ENCODE peak calls at places on chromosomes 11 and 22, in nine cellular contexts. Q is A549, L is PC-3, O is hepatocyte, C is GM23248, J is IMR-90, M is SK-N-SH, B is neural progenitor cell, Z is mesenchymal stem cell. Y is an unnamed sample.
A peak's percentile ranks its signal among the peaks of the same experiment; 100 is the strongest.

GRCh38 chr22:37636186-37636948 is 3.1 kb upstream of the SH3BP1 start:
- DNase-seq in Q (no peak), L (no peak), O (no peak), C (peak; percentile 27), J (peak; percentile 75), M (no peak), B (no peak), Z (peak; percentile 91), Y (peak; percentile 83)

GRCh38 chr22:19291580-19292261 is at the start of gene CLTCL1:
- DNase-seq in Q (peak; percentile 59), L (peak; percentile 48), O (peak; percentile 94), C (peak; percentile 88), J (peak; percentile 58), M (peak; percentile 100), B (peak; percentile 96), Z (peak; percentile 72), Y (peak; percentile 98)

GRCh38 chr11:15006139-15006759 is 34.1 kb upstream of the CALCA start:
- DNase-seq in Q (no peak), L (peak; percentile 55), O (peak; percentile 45), C (peak; percentile 70), J (peak; percentile 46), M (peak; percentile 3), B (peak; percentile 26), Z (peak; percentile 61), Y (no peak)

GRCh38 chr22:29134448-29134847 is 61.6 kb downstream of the KREMEN1 start:
- DNase-seq in Q (no peak), L (no peak), O (no peak), C (no peak), J (no peak), M (no peak), B (no peak), Z (no peak), Y (no peak)

GRCh38 chr11:37978647-37979046 is 1380.6 kb upstream of the RAG2 start:
- DNase-seq in Q (no peak), L (no peak), O (no peak), C (no peak), J (no peak), M (no peak), B (no peak), Z (peak; percentile 52), Y (no peak)

GRCh38 chr11:123536690-123537437 is 106.8 kb downstream of the GRAMD1B start:
- DNase-seq in Q (no peak), L (peak; percentile 54), O (no peak), C (peak; percentile 52), J (no peak), M (no peak), B (peak; percentile 14), Z (peak; percentile 70), Y (no peak)

GRCh38 chr22:20354238-20354975 is 34.5 kb upstream of the DGCR6L start:
- DNase-seq in Q (no peak), L (no peak), O (no peak), C (no peak), J (no peak), M (no peak), B (no peak), Z (no peak), Y (no peak)

GRCh38 chr11:117182551-117182935 is 4.0 kb downstream of the SIDT2 start:
- DNase-seq in Q (no peak), L (no peak), O (no peak), C (no peak), J (no peak), M (no peak), B (no peak), Z (no peak), Y (peak; percentile 47)

GRCh38 chr22:21761086-21761485 is 25.5 kb upstream of the YPEL1 start:
- DNase-seq in Q (no peak), L (no peak), O (no peak), C (no peak), J (peak; percentile 88), M (no peak), B (no peak), Z (peak; percentile 58), Y (no peak)

GRCh38 chr11:119506436-119506835 is 83.5 kb upstream of the THY1 start:
- DNase-seq in Q (no peak), L (no peak), O (no peak), C (no peak), J (no peak), M (no peak), B (no peak), Z (no peak), Y (no peak)

GRCh38 chr11:35553831-35554230 is 28.4 kb upstream of the PAMR1 start:
- DNase-seq in Q (no peak), L (peak; percentile 68), O (no peak), C (peak; percentile 84), J (peak; percentile 99), M (no peak), B (no peak), Z (peak; percentile 94), Y (peak; percentile 84)

GRCh38 chr11:64245797-64246623 is 733 bp downstream of the PPP1R14B start:
- DNase-seq in Q (peak; percentile 88), L (peak; percentile 99), O (peak; percentile 87), C (peak; percentile 98), J (peak; percentile 91), M (peak; percentile 58), B (peak; percentile 44), Z (peak; percentile 93), Y (peak; percentile 100)

GRCh38 chr11:117827521-117828511 is 3.3 kb upstream of the FXYD2 start:
- DNase-seq in Q (no peak), L (no peak), O (no peak), C (no peak), J (no peak), M (no peak), B (no peak), Z (no peak), Y (peak; percentile 52)

GRCh38 chr11:6604081-6604626 is 580 bp downstream of the ILK start:
- DNase-seq in Q (peak; percentile 47), L (peak; percentile 37), O (peak; percentile 79), C (peak; percentile 82), J (peak; percentile 70), M (peak; percentile 73), B (peak; percentile 67), Z (peak; percentile 88), Y (peak; percentile 96)

GRCh38 chr22:37739611-37740049 is 42.8 kb downstream of the TRIOBP start:
- DNase-seq in Q (no peak), L (no peak), O (no peak), C (no peak), J (no peak), M (no peak), B (no peak), Z (no peak), Y (no peak)

GRCh38 chr22:35352214-35353111 is 28.4 kb upstream of the HMOX1 start:
- DNase-seq in Q (peak; percentile 30), L (peak; percentile 19), O (no peak), C (peak; percentile 45), J (no peak), M (no peak), B (peak; percentile 74), Z (no peak), Y (peak; percentile 85)

GRCh38 chr11:11865449-11865848 is 23.7 kb downstream of the USP47 start:
- DNase-seq in Q (no peak), L (no peak), O (no peak), C (no peak), J (no peak), M (no peak), B (no peak), Z (peak; percentile 64), Y (no peak)
- H3K4me3 ChIP-seq in Q (no peak overlapping the region), L (no peak overlapping the region), O (no peak overlapping the region), C (no peak overlapping the region), J (no peak overlapping the region), M (no peak overlapping the region), B (no peak overlapping the region), Z (no peak overlapping the region), Y (no peak overlapping the region)

GRCh38 chr11:78470861-78471442 is 53.3 kb upstream of the GAB2 start:
- DNase-seq in Q (no peak), L (no peak), O (no peak), C (no peak), J (no peak), M (no peak), B (no peak), Z (no peak), Y (no peak)

GRCh38 chr11:78467370-78467769 is 49.8 kb upstream of the GAB2 start:
- DNase-seq in Q (no peak), L (no peak), O (no peak), C (no peak), J (no peak), M (no peak), B (no peak), Z (no peak), Y (no peak)

GRCh38 chr11:78469905-78470304 is 52.3 kb upstream of the GAB2 start:
- DNase-seq in Q (no peak), L (no peak), O (no peak), C (no peak), J (no peak), M (no peak), B (no peak), Z (no peak), Y (peak; percentile 29)

GRCh38 chr11:78460468-78460867 is 42.8 kb upstream of the GAB2 start:
- DNase-seq in Q (no peak), L (peak; percentile 65), O (no peak), C (peak; percentile 48), J (peak; percentile 71), M (no peak), B (no peak), Z (no peak), Y (peak; percentile 89)

GRCh38 chr11:78465169-78465942 is 47.7 kb upstream of the GAB2 start:
- DNase-seq in Q (no peak), L (no peak), O (no peak), C (no peak), J (no peak), M (no peak), B (no peak), Z (no peak), Y (no peak)
- H3K4me2 ChIP-seq in Q (no peak overlapping the region), L (no peak overlapping the region), O (no peak overlapping the region), C (no peak overlapping the region), J (no peak overlapping the region), M (no peak overlapping the region), B (no peak overlapping the region), Z (no peak overlapping the region), Y (no peak overlapping the region)

DNA sequence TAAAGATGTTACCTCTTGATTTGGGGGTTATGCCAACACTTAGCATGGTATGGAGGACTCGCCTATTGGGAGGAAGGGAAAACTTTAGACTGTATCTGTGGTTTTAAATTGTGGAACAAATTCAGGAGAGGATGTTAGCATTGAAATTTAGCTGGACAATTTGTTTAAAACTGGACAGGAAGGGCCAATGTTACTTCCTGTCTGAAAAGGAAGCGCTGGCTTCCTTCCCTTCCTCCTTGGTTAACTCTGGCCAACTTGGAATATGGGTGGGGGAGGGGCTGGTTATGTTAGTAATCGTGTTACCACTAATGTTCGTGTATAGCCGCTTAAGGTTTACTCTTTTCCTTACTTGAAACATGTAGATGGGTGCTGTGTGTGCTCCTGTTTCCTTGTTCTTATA is 13.9 kb downstream of the CTNND1 start:
- DNase-seq in Q (no peak), L (peak; percentile 34), O (no peak), C (peak; percentile 14), J (no peak), M (no peak), B (no peak), Z (peak; percentile 29), Y (no peak)
- H3K4me1 ChIP-seq in Q (peaks cover 83% of the 10 kb centered on the region), L (peaks cover 92% of the 10 kb centered on the region), O (peaks cover 62% of the 10 kb centered on the region), C (peaks cover 61% of the 10 kb centered on the region), J (peaks cover 33% of the 10 kb centered on the region), M (peaks cover 35% of the 10 kb centered on the region), B (peaks cover 57% of the 10 kb centered on the region), Z (peaks cover 10% of the 10 kb centered on the region), Y (peaks cover 63% of the 10 kb centered on the region)

DNA sequence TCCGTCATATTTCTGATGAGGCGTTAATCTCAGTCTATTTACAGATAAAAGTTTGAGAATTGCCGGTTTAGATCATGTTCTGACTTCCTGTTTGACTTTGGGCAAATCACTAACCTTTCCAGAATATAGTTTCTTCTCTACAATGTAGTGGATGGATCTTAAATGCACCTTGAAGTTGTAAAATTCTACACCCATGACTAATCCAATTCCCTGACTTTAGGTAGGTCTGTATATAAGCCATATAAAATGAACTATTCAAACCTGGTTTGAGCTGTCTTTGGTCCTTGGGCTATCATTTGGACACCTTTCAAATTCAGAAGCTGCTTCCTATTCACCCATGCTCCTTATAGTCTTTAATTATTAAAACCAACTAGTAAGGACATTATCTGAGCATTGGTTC is 52.2 kb upstream of the BLID start:
- DNase-seq in Q (no peak), L (peak; percentile 87), O (no peak), C (no peak), J (no peak), M (no peak), B (no peak), Z (no peak), Y (no peak)
- H3K4me3 ChIP-seq in Q (no peak overlapping the region), L (peak overlapping the region; percentile 56), O (no peak overlapping the region), C (peak overlapping the region; percentile 34), J (no peak overlapping the region), M (no peak overlapping the region), B (no peak overlapping the region), Z (no peak overlapping the region), Y (no peak overlapping the region)

Y was measured in osteoblast.